ENCODE peak calls at places on chromosomes 2 and 18, in four cellular contexts. One of them, this sample, is unnamed.

GRCh38 chr2:112305132-112305531 is 29.7 kb downstream of the ZC3H6 start:
- DNase-seq in neural progenitor cell: no peak
- DNase-seq in HCT116: no peak
- DNase-seq in fibroblast of lung: no peak
- DNase-seq in this sample: no peak

GRCh38 chr2:145751634-145752033 is 1231.7 kb upstream of the ZEB2 start:
- DNase-seq in neural progenitor cell: no peak
- DNase-seq in fibroblast of lung: peak
- DNase-seq in HCT116: no peak
- DNase-seq in this sample: no peak

GRCh38 chr2:190746971-190747761 is 98.3 kb downstream of the NAB1 start:
- DNase-seq in HCT116: no peak
- DNase-seq in fibroblast of lung: peak
- DNase-seq in neural progenitor cell: no peak
- DNase-seq in this sample: no peak

GRCh38 chr2:45267062-45267702 is 257.9 kb upstream of the SIX2 start:
- DNase-seq in HCT116: no peak
- DNase-seq in fibroblast of lung: no peak
- DNase-seq in neural progenitor cell: no peak
- DNase-seq in this sample: no peak

GRCh38 chr2:1743396-1744150 is 742 bp downstream of the PXDN start:
- DNase-seq in HCT116: no peak
- DNase-seq in neural progenitor cell: peak
- DNase-seq in fibroblast of lung: peak
- DNase-seq in this sample: peak

GRCh38 chr2:225318440-225318839 is 81.1 kb upstream of the NYAP2 start:
- DNase-seq in neural progenitor cell: no peak
- DNase-seq in HCT116: no peak
- DNase-seq in fibroblast of lung: no peak
- DNase-seq in this sample: no peak

GRCh38 chr2:177118636-177119035 is 94.0 kb upstream of the HNRNPA3 start:
- DNase-seq in fibroblast of lung: no peak
- DNase-seq in HCT116: no peak
- DNase-seq in neural progenitor cell: no peak
- DNase-seq in this sample: no peak

GRCh38 chr2:45729753-45730512 is 78.5 kb downstream of the PRKCE start:
- DNase-seq in fibroblast of lung: no peak
- DNase-seq in neural progenitor cell: peak
- DNase-seq in HCT116: peak
- DNase-seq in this sample: no peak

GRCh38 chr2:84458436-84459027 is 548 bp downstream of the SUCLG1 start:
- DNase-seq in HCT116: no peak
- DNase-seq in fibroblast of lung: no peak
- DNase-seq in neural progenitor cell: peak
- DNase-seq in this sample: peak

GRCh38 chr2:21658907-21659306 is 535.1 kb downstream of the TDRD15 start:
- DNase-seq in fibroblast of lung: no peak
- DNase-seq in HCT116: no peak
- DNase-seq in neural progenitor cell: no peak
- DNase-seq in this sample: no peak

GRCh38 chr18:9612215-9612830 is 2.0 kb downstream of the PPP4R1 start:
- DNase-seq in fibroblast of lung: peak
- DNase-seq in HCT116: peak
- DNase-seq in neural progenitor cell: peak
- DNase-seq in this sample: peak

GRCh38 chr2:160394153-160394552 is 99.5 kb downstream of the RBMS1 start:
- DNase-seq in HCT116: no peak
- DNase-seq in neural progenitor cell: no peak
- DNase-seq in fibroblast of lung: no peak
- DNase-seq in this sample: no peak

DNA sequence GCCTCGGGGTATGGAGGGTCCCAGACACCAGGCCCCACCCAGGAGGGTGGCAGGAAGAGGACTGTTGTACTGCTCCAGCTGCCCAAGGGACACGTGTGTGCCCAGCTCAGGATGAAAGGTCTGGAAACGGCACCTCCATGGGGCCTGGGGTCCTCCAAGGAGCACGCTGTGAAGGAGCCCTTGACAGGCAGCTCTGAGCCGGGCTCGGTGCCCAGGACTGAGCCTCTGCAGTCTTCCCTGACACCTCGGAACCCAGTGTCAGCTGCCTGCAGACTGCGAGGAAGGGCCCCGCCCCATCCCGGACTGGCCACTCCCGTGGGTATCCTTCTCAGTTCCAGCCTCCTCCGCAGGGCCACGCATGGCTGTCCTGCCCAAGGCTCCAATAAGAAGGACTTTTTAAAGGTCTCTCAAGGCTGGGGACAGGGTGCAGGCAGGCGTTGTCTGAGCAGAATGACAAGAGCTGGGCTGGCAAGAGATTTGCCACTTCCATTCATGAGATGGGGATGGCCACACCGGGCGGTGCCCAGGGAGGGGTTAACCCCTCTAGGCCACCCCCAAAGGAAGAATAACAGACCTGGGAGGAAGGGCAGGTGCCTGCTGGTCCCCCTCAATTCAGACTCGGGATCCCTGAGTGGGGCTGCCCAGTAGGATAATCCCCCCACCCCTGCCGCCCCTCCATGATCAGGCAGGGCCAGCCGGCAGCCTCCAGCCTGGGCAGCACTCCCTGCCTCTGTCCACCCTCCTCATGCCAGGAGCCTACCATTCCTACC is 8.9 kb downstream of the ECEL1 start:
- DNase-seq in neural progenitor cell: no peak
- DNase-seq in HCT116: no peak
- DNase-seq in fibroblast of lung: no peak
- DNase-seq in this sample: no peak
- TF ChIP-seq CTCF in neural progenitor cell: no peak
- TF ChIP-seq CTCF in HCT116: no peak
- TF ChIP-seq CTCF in fibroblast of lung: no peak
- TF ChIP-seq CTCF in this sample: no peak

DNA sequence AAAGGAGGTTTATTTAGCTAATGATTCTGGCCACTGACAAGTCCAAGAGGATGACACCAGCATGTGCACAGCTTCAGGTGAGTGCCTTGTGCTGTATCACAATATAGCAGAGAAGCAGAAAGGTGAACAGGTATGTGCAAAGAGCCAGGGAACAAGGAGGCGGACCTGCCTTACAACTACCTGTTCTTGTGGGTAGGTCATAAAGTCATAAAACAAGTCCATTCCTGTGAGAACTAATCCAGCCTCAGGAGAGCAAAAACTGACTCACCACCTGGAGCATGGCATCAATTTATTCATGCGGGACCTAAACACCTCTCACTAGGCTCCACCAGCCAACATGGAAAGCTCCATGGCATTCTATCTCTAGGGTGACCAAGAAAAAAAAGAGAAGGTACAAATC is 234.2 kb downstream of the ASXL3 start:
- DNase-seq in HCT116: no peak
- DNase-seq in neural progenitor cell: no peak
- DNase-seq in fibroblast of lung: no peak
- DNase-seq in this sample: peak
- H3K9ac ChIP-seq in HCT116: no peak
- H3K9ac ChIP-seq in neural progenitor cell: no peak
- H3K9ac ChIP-seq in fibroblast of lung: no peak
- H3K9ac ChIP-seq in this sample: no peak

GRCh38 chr2:195820373-195820772 is 163.3 kb downstream of the SLC39A10 start:
- DNase-seq in neural progenitor cell: no peak
- DNase-seq in HCT116: peak
- DNase-seq in fibroblast of lung: peak
- DNase-seq in this sample: peak

GRCh38 chr2:195819276-195819675 is 162.2 kb downstream of the SLC39A10 start:
- DNase-seq in fibroblast of lung: no peak
- DNase-seq in neural progenitor cell: no peak
- DNase-seq in HCT116: no peak
- DNase-seq in this sample: no peak

GRCh38 chr2:195821566-195821932 is 164.5 kb downstream of the SLC39A10 start:
- DNase-seq in neural progenitor cell: no peak
- DNase-seq in HCT116: no peak
- DNase-seq in fibroblast of lung: no peak
- DNase-seq in this sample: no peak

GRCh38 chr2:195820867-195821565 is 164.0 kb downstream of the SLC39A10 start:
- DNase-seq in fibroblast of lung: no peak
- DNase-seq in neural progenitor cell: no peak
- DNase-seq in HCT116: no peak
- DNase-seq in this sample: no peak

DNA sequence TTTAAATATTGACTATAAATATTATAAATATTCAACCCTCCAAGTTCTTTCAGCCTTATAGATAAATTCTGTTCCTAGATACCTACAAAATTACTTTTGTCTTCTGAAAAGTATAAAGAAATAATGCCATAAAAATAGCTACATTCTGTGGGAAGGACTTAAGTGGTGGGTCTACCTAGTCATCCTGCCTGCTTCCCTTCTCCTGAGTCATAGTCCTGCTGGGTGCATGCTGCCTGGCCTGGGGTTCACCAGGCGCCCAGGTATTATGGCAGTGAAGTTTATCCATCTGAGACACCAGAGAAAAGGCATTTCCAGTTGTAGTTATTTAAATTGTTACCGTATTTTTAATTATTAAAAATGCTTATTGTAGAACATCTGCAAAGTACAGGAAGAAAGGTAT is 167.5 kb downstream of the SLC39A10 start:
- DNase-seq in HCT116: no peak
- DNase-seq in fibroblast of lung: peak
- DNase-seq in neural progenitor cell: no peak
- DNase-seq in this sample: peak
- TF ChIP-seq CTCF in HCT116: no peak
- TF ChIP-seq CTCF in fibroblast of lung: no peak
- TF ChIP-seq CTCF in neural progenitor cell: no peak
- TF ChIP-seq CTCF in this sample: no peak

GRCh38 chr2:19369341-19369955 is 11.0 kb upstream of the OSR1 start:
- DNase-seq in fibroblast of lung: peak
- DNase-seq in neural progenitor cell: peak
- DNase-seq in HCT116: peak
- DNase-seq in this sample: peak

GRCh38 chr2:19368760-19369159 is 10.3 kb upstream of the OSR1 start:
- DNase-seq in fibroblast of lung: no peak
- DNase-seq in neural progenitor cell: no peak
- DNase-seq in HCT116: no peak
- DNase-seq in this sample: no peak

GRCh38 chr2:19367346-19367745 is 8.9 kb upstream of the OSR1 start:
- DNase-seq in fibroblast of lung: no peak
- DNase-seq in HCT116: no peak
- DNase-seq in neural progenitor cell: no peak
- DNase-seq in this sample: no peak

GRCh38 chr2:19373352-19373751 is 14.9 kb upstream of the OSR1 start:
- DNase-seq in fibroblast of lung: no peak
- DNase-seq in HCT116: no peak
- DNase-seq in neural progenitor cell: no peak
- DNase-seq in this sample: no peak

DNA sequence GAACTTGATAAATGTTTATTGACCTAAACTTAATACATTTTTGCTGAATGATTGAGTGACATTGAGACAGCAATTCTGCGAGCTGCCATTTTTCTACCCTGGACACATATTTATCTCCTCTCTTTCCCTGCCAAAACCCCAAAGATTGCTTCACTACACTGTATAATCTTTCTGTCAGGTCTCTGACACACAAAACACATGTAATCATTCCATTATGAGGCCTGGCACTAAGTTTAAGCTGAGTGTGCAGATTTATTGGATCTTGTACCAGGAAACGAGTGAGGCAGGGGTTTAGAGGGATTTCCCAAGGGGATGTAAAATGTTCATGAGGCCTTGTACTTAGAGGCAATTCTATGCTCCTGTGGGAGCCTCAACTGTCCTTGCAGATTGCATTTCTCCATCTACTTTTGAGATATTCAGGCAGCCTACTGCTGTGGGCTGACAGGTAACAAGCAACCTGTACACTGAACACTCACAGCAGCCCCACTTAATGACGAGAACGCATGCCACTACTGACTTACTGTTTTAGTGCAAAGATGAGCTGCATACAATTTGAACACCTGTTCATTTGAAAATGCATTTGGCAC is 13.7 kb upstream of the OSR1 start:
- DNase-seq in neural progenitor cell: no peak
- DNase-seq in HCT116: no peak
- DNase-seq in fibroblast of lung: no peak
- DNase-seq in this sample: no peak
- H3K9ac ChIP-seq in neural progenitor cell: no peak
- H3K9ac ChIP-seq in HCT116: no peak
- H3K9ac ChIP-seq in fibroblast of lung: no peak
- H3K9ac ChIP-seq in this sample: no peak

GRCh38 chr18:68676913-68677312 is 38.0 kb downstream of the TMX3 start:
- DNase-seq in neural progenitor cell: no peak
- DNase-seq in fibroblast of lung: no peak
- DNase-seq in HCT116: no peak
- DNase-seq in this sample: no peak

GRCh38 chr18:68679531-68679930 is 35.4 kb downstream of the TMX3 start:
- DNase-seq in fibroblast of lung: peak
- DNase-seq in neural progenitor cell: no peak
- DNase-seq in HCT116: no peak
- DNase-seq in this sample: no peak
- TF ChIP-seq CTCF in fibroblast of lung: no peak
- TF ChIP-seq CTCF in neural progenitor cell: no peak
- TF ChIP-seq CTCF in HCT116: no peak
- TF ChIP-seq CTCF in this sample: no peak

DNA sequence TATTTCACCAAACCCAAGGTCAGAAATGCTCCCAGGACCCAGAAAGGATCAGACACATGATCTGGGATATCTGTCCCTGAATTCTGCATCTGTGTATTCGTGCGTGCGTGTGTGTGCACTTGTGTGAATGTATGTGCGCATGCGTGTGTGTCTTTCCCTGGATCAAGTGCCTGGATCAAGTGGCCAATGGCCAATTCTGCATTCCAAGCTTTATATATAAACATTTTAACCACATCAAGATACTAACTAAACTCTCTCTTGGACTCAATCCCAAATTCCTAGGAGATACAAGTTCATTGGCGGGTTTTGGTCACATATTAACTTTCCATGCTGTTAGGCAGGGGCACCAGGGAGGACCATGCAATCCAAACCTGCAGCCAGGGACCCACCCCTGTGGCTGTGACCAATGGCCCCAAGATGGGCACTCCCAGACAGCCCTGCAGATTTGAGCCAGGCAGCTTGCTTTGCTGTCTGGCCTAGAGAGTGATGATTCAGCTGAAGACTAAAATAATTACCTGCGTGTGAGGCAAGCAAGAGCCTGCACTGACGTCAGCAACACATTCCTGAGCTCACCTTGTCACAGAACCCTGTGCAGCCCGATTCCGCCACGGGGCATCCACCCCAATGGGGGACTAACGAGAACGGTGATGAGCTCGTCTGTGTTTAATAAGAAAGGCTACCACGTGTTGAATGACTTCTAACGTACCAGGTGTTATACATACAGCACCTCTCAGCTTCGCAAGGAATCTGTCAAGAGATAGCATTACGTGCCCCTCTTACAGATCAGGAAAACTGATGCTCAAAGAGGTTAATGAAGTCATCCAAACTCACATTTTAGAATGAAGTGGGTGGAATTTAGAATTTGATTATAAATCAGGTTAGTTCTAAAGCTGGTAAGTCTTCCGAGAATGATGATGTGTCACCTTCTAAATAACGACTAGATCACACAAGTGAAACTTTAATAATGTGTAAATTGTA is 45.4 kb upstream of the ROCK2 start:
- DNase-seq in neural progenitor cell: no peak
- DNase-seq in HCT116: no peak
- DNase-seq in fibroblast of lung: peak
- DNase-seq in this sample: peak
- H3K9ac ChIP-seq in neural progenitor cell: no peak
- H3K9ac ChIP-seq in HCT116: no peak
- H3K9ac ChIP-seq in fibroblast of lung: no peak
- H3K9ac ChIP-seq in this sample: no peak